ENCODE peak calls at places on chromosomes 5 and 9, in five cellular contexts. X is HCT116, F is PC-3, Z is neural progenitor cell, Q is GM23248. D is an unnamed sample.

GRCh38 chr9:97300586-97300985 is 6.9 kb upstream of the CCDC180 start:
- DNase-seq in X (no peak), Q (no peak), F (no peak), Z (no peak), D (no peak)

GRCh38 chr5:96968074-96968473 is 32.2 kb downstream of the LNPEP start:
- DNase-seq in X (peak), Q (peak), Z (no peak), F (peak), D (no peak)

GRCh38 chr5:150258126-150258525 is 31.4 kb downstream of the CAMK2A start:
- DNase-seq in Z (peak), Q (no peak), X (no peak), F (no peak), D (no peak)

GRCh38 chr5:112968411-112969106 is 8.0 kb upstream of the DCP2 start:
- DNase-seq in X (no peak), Q (no peak), F (peak), Z (no peak), D (no peak)

GRCh38 chr5:54663876-54664275 is 146.3 kb downstream of the SNX18 start:
- DNase-seq in Z (no peak), X (no peak), Q (peak), F (peak), D (no peak)

GRCh38 chr9:129550199-129550839 is 70.6 kb downstream of the C9orf50 start:
- DNase-seq in Q (peak), Z (peak), F (peak), X (no peak), D (no peak)

GRCh38 chr5:142426129-142426641 is 101.4 kb upstream of the SPRY4 start:
- DNase-seq in Q (peak), Z (no peak), X (no peak), F (peak), D (no peak)

GRCh38 chr9:96109718-96110351 is 192.1 kb downstream of the HSD17B3 start:
- DNase-seq in Q (peak), X (no peak), F (peak), Z (no peak), D (no peak)

GRCh38 chr5:96320797-96321196 is 112.3 kb downstream of the PCSK1 start:
- DNase-seq in X (peak), Z (no peak), Q (peak), F (peak), D (no peak)

GRCh38 chr9:86809968-86810367 is 137.3 kb downstream of the GAS1 start:
- DNase-seq in Z (peak), Q (no peak), X (no peak), F (no peak), D (no peak)

GRCh38 chr9:22136446-22137140 is 127.5 kb upstream of the CDKN2B start:
- DNase-seq in X (no peak), Z (no peak), F (peak), Q (peak), D (no peak)

GRCh38 chr9:107368696-107369095 is 85.6 kb downstream of the RAD23B start:
- DNase-seq in Q (no peak), F (no peak), Z (peak), X (no peak), D (no peak)

GRCh38 chr9:129869585-129870501 is 34.6 kb downstream of the USP20 start:
- DNase-seq in Z (no peak), X (no peak), Q (no peak), F (no peak), D (no peak)

GRCh38 chr5:116068028-116068632 is 16.7 kb upstream of the COMMD10 start:
- DNase-seq in F (peak), Q (peak), X (peak), Z (peak), D (peak)

GRCh38 chr9:96215841-96216240 is 86.1 kb downstream of the HSD17B3 start:
- DNase-seq in Z (no peak), X (no peak), F (no peak), Q (no peak), D (no peak)

GRCh38 chr5:181173420-181174342 is 26.3 kb downstream of the OR2V2 start:
- DNase-seq in Z (peak), Q (peak), F (peak), X (peak), D (peak)

GRCh38 chr5:143217804-143218160 is 185.7 kb downstream of the NR3C1 start:
- DNase-seq in Z (no peak), X (no peak), F (no peak), Q (no peak), D (no peak)

GRCh38 chr5:1343315-1343751 is 1.6 kb downstream of the CLPTM1L start:
- DNase-seq in F (no peak), Z (no peak), Q (peak), X (no peak), D (peak)

GRCh38 chr9:112631313-112631712 is 86.6 kb downstream of the INIP start:
- DNase-seq in X (no peak), Q (no peak), Z (no peak), F (no peak), D (no peak)

GRCh38 chr9:89052470-89053097 is 61.3 kb downstream of the S1PR3 start:
- DNase-seq in Q (no peak), Z (no peak), X (no peak), F (no peak), D (no peak)

GRCh38 chr5:59648949-59649921 is 244.3 kb downstream of the PDE4D start:
- DNase-seq in Q (no peak), Z (no peak), X (no peak), F (no peak), D (no peak)

GRCh38 chr9:80191108-80191507 is 619.3 kb downstream of the TLE4 start:
- DNase-seq in Z (no peak), X (no peak), Q (no peak), F (no peak), D (no peak)

GRCh38 chr5:77230727-77231469 is 20.4 kb downstream of the PDE8B start:
- DNase-seq in X (no peak), F (peak), Z (peak), Q (peak), D (no peak)

GRCh38 chr5:133142782-133143181 is 91.0 kb downstream of the HSPA4 start:
- DNase-seq in Q (no peak), F (no peak), Z (no peak), X (no peak), D (no peak)

GRCh38 chr5:1884638-1885475 is 2.1 kb upstream of the IRX4 start:
- DNase-seq in F (no peak), X (no peak), Z (peak), Q (no peak), D (no peak)

GRCh38 chr9:130172161-130172857 is at the start of gene NCS1:
- DNase-seq in Q (peak), F (peak), Z (peak), X (peak), D (no peak)

GRCh38 chr9:105290401-105290800 is 46.0 kb downstream of the SLC44A1 start:
- DNase-seq in Z (no peak), F (peak), Q (peak), X (no peak), D (no peak)

GRCh38 chr9:131346559-131346958 is 47.3 kb upstream of the PRRC2B start:
- DNase-seq in F (no peak), Z (no peak), Q (no peak), X (no peak), D (no peak)

GRCh38 chr5:141529002-141529401 is 40.1 kb downstream of the PCDHGC5 start:
- DNase-seq in Z (no peak), F (no peak), X (no peak), Q (peak), D (no peak)

GRCh38 chr9:7216004-7216821 is 458.4 kb downstream of the KDM4C start:
- DNase-seq in Q (peak), Z (no peak), X (no peak), F (peak), D (no peak)

GRCh38 chr5:116524505-116524904 is 50.1 kb downstream of the SEMA6A start:
- DNase-seq in Z (no peak), Q (no peak), X (no peak), F (no peak), D (no peak)

GRCh38 chr5:167861134-167861930 is 430.1 kb upstream of the WWC1 start:
- DNase-seq in X (no peak), F (peak), Q (peak), Z (peak), D (peak)

DNA sequence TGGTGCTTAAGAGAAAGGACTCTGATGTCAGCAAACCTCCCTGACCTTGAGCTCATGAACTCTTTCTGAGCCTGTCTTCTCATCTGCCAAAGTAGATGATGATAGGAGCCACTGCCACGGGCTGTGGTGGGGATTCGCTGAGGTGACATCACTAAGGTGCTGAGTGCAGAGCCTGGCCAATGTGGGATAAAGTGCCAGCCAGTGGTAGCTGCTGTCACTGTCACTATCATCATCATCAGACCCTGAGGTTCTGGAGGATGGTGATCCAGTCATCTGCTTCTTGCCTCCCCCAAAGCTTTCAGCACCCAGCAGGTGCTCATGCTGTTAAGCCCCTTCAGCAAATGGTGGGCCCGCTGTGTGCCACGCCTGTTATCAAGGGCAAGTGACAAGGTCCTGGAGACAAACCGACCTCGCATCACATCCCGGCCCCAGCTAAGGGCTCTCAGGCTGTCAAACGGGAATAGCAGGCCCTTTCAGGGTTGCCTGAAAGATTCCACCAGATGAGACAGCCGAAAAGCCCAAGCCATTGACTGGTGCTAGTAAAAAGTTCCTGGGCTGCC is 6.4 kb downstream of the FPGS start:
- DNase-seq in Q (no peak), F (no peak), X (no peak), Z (no peak), D (no peak)
- H3K9ac ChIP-seq in Q (no peak), F (no peak), X (peak), Z (no peak), D (no peak)

GRCh38 chr5:126936775-126937418 is 93.5 kb downstream of the MARCHF3 start:
- DNase-seq in X (no peak), F (no peak), Z (no peak), Q (no peak), D (no peak)

GRCh38 chr5:126937796-126938195 is 92.6 kb downstream of the MARCHF3 start:
- DNase-seq in Q (peak), X (no peak), Z (no peak), F (no peak), D (no peak)

GRCh38 chr5:126939887-126940286 is 90.5 kb downstream of the MARCHF3 start:
- DNase-seq in F (no peak), X (no peak), Q (peak), Z (no peak), D (no peak)

GRCh38 chr5:126941403-126941802 is 89.0 kb downstream of the MARCHF3 start:
- DNase-seq in X (no peak), F (no peak), Z (no peak), Q (no peak), D (no peak)

DNA sequence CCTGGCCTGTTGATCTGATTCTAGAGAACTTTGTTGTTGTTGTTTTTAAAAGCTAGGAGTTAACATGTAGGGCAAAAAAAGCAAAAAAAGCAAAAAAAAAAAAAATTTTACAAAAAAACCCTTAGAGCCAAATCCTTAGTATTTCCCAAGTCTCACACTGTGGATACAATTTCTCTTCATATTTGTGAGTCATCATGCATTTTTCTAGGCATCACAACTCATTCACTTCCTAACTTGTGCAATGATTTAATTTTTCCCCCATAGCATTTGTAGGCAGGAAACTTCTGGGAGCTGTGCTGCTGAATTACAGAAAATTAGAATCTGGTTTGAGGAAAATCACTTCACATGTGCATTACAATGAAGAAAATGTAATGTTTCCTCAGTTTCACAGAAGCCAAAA is 91.9 kb downstream of the MARCHF3 start:
- DNase-seq in X (no peak), F (peak), Z (no peak), Q (peak), D (no peak)
- TF ChIP-seq EZH2phosphoT487 in X (no peak), F (no peak), Z (no peak), Q (no peak), D (no peak)

GRCh38 chr5:177372534-177372896 is 11.7 kb upstream of the SLC34A1 start:
- DNase-seq in F (no peak), X (no peak), Z (no peak), Q (no peak), D (no peak)
- H3K9ac ChIP-seq in F (no peak), X (no peak), Z (no peak), Q (no peak), D (no peak)

GRCh38 chr5:128002420-128002819 is 81.1 kb upstream of the SLC12A2 start:
- DNase-seq in Z (no peak), X (no peak), Q (no peak), F (no peak), D (no peak)
- TF ChIP-seq EZH2phosphoT487 in Z (no peak), X (no peak), Q (no peak), F (no peak), D (no peak)

GRCh38 chr9:94865599-94866456 is 139.3 kb downstream of the AOPEP start:
- DNase-seq in X (no peak), Z (peak), F (no peak), Q (peak), D (no peak)
- H3K9ac ChIP-seq in X (no peak), Z (no peak), F (peak), Q (peak), D (no peak)

GRCh38 chr9:82144803-82145202 is 156.2 kb downstream of the SPATA31D1 start:
- DNase-seq in F (no peak), Q (no peak), Z (no peak), X (no peak), D (no peak)

GRCh38 chr9:82140471-82140870 is 151.9 kb downstream of the SPATA31D1 start:
- DNase-seq in F (peak), Q (no peak), Z (no peak), X (no peak), D (no peak)
- TF ChIP-seq EZH2phosphoT487 in F (no peak), Q (no peak), Z (no peak), X (no peak), D (no peak)

D was measured in MM.1S.